ENCODE peak calls at places on chromosomes 16 and 17, in ten cellular contexts. One of them, this sample, is unnamed.

GRCh38 chr16:74770826-74771526 is 3.6 kb downstream of the FA2H start:
- DNase-seq in HTR-8/SVneo: no peak
- DNase-seq in NAMALWA: no peak
- DNase-seq in WERI-Rb-1: no peak
- DNase-seq in nephron progenitor cell: no peak
- DNase-seq in fibroblast of the conjunctiva: no peak
- DNase-seq in NCI-H1048: no peak
- DNase-seq in stimulated activated CD4-positive, alpha-beta T cell treated with anti-CD3 and anti-CD28 coated beads, Interleukin-1b, Interleukin-23, amount 100 ng/mL, for 24 hours: no peak
- DNase-seq in IMR-90: no peak
- DNase-seq in EH: no peak
- DNase-seq in this sample: no peak

GRCh38 chr17:18014006-18014405 is 25.0 kb downstream of the ATPAF2 start:
- DNase-seq in stimulated activated CD4-positive, alpha-beta T cell treated with anti-CD3 and anti-CD28 coated beads, Interleukin-1b, Interleukin-23, amount 100 ng/mL, for 24 hours: no peak
- DNase-seq in EH: no peak
- DNase-seq in HTR-8/SVneo: no peak
- DNase-seq in WERI-Rb-1: no peak
- DNase-seq in IMR-90: no peak
- DNase-seq in nephron progenitor cell: no peak
- DNase-seq in NAMALWA: no peak
- DNase-seq in fibroblast of the conjunctiva: no peak
- DNase-seq in NCI-H1048: no peak
- DNase-seq in this sample: no peak

GRCh38 chr17:80512233-80512632 is 32.4 kb upstream of the RPTOR start:
- DNase-seq in fibroblast of the conjunctiva: no peak
- DNase-seq in EH: peak; percentile 82
- DNase-seq in NCI-H1048: no peak
- DNase-seq in HTR-8/SVneo: peak; percentile 75
- DNase-seq in IMR-90: peak; percentile 79
- DNase-seq in stimulated activated CD4-positive, alpha-beta T cell treated with anti-CD3 and anti-CD28 coated beads, Interleukin-1b, Interleukin-23, amount 100 ng/mL, for 24 hours: no peak
- DNase-seq in nephron progenitor cell: no peak
- DNase-seq in WERI-Rb-1: no peak
- DNase-seq in NAMALWA: no peak
- DNase-seq in this sample: no peak

GRCh38 chr17:8002646-8003593 is 505 bp downstream of the GUCY2D start:
- DNase-seq in NAMALWA: no peak
- DNase-seq in EH: no peak
- DNase-seq in HTR-8/SVneo: no peak
- DNase-seq in IMR-90: no peak
- DNase-seq in NCI-H1048: no peak
- DNase-seq in fibroblast of the conjunctiva: no peak
- DNase-seq in stimulated activated CD4-positive, alpha-beta T cell treated with anti-CD3 and anti-CD28 coated beads, Interleukin-1b, Interleukin-23, amount 100 ng/mL, for 24 hours: no peak
- DNase-seq in WERI-Rb-1: no peak
- DNase-seq in nephron progenitor cell: no peak
- DNase-seq in this sample: no peak

GRCh38 chr17:36534117-36534880 is at the start of gene MYO19:
- DNase-seq in nephron progenitor cell: peak; percentile 73
- DNase-seq in EH: peak; percentile 64
- DNase-seq in WERI-Rb-1: peak; percentile 83
- DNase-seq in fibroblast of the conjunctiva: peak; percentile 14
- DNase-seq in IMR-90: peak; percentile 44
- DNase-seq in NCI-H1048: peak; percentile 56
- DNase-seq in HTR-8/SVneo: peak; percentile 75
- DNase-seq in stimulated activated CD4-positive, alpha-beta T cell treated with anti-CD3 and anti-CD28 coated beads, Interleukin-1b, Interleukin-23, amount 100 ng/mL, for 24 hours: peak; percentile 54
- DNase-seq in NAMALWA: peak; percentile 72
- DNase-seq in this sample: no peak

GRCh38 chr17:42107597-42108576 is 4.6 kb downstream of the DHX58 start:
- DNase-seq in HTR-8/SVneo: peak; percentile 94
- DNase-seq in fibroblast of the conjunctiva: peak; percentile 16
- DNase-seq in IMR-90: peak; percentile 32
- DNase-seq in EH: peak; percentile 63
- DNase-seq in NCI-H1048: peak; percentile 89
- DNase-seq in NAMALWA: peak; percentile 92
- DNase-seq in nephron progenitor cell: peak; percentile 99
- DNase-seq in stimulated activated CD4-positive, alpha-beta T cell treated with anti-CD3 and anti-CD28 coated beads, Interleukin-1b, Interleukin-23, amount 100 ng/mL, for 24 hours: peak; percentile 91
- DNase-seq in WERI-Rb-1: peak; percentile 99
- DNase-seq in this sample: peak; percentile 85

GRCh38 chr16:82633964-82634600 is 7.3 kb downstream of the CDH13 start:
- DNase-seq in fibroblast of the conjunctiva: no peak
- DNase-seq in nephron progenitor cell: no peak
- DNase-seq in NCI-H1048: no peak
- DNase-seq in stimulated activated CD4-positive, alpha-beta T cell treated with anti-CD3 and anti-CD28 coated beads, Interleukin-1b, Interleukin-23, amount 100 ng/mL, for 24 hours: no peak
- DNase-seq in HTR-8/SVneo: peak; percentile 59
- DNase-seq in NAMALWA: no peak
- DNase-seq in WERI-Rb-1: no peak
- DNase-seq in IMR-90: peak; percentile 46
- DNase-seq in EH: peak; percentile 76
- DNase-seq in this sample: no peak

GRCh38 chr17:66717680-66718079 is 117.2 kb upstream of the CACNG5 start:
- DNase-seq in WERI-Rb-1: peak; percentile 38
- DNase-seq in fibroblast of the conjunctiva: no peak
- DNase-seq in EH: no peak
- DNase-seq in HTR-8/SVneo: no peak
- DNase-seq in nephron progenitor cell: no peak
- DNase-seq in NAMALWA: no peak
- DNase-seq in stimulated activated CD4-positive, alpha-beta T cell treated with anti-CD3 and anti-CD28 coated beads, Interleukin-1b, Interleukin-23, amount 100 ng/mL, for 24 hours: no peak
- DNase-seq in IMR-90: peak; percentile 12
- DNase-seq in NCI-H1048: no peak
- DNase-seq in this sample: no peak

GRCh38 chr17:50953831-50954601 is 87.9 kb upstream of the TOB1 start:
- DNase-seq in EH: peak; percentile 73
- DNase-seq in NCI-H1048: no peak
- DNase-seq in nephron progenitor cell: peak; percentile 63
- DNase-seq in fibroblast of the conjunctiva: peak; percentile 33
- DNase-seq in IMR-90: peak; percentile 82
- DNase-seq in WERI-Rb-1: peak; percentile 98
- DNase-seq in HTR-8/SVneo: peak; percentile 98
- DNase-seq in stimulated activated CD4-positive, alpha-beta T cell treated with anti-CD3 and anti-CD28 coated beads, Interleukin-1b, Interleukin-23, amount 100 ng/mL, for 24 hours: no peak
- DNase-seq in NAMALWA: no peak
- DNase-seq in this sample: no peak

GRCh38 chr16:1245452-1246005 is 5.0 kb downstream of the TPSAB1 start:
- DNase-seq in NAMALWA: no peak
- DNase-seq in HTR-8/SVneo: no peak
- DNase-seq in IMR-90: no peak
- DNase-seq in fibroblast of the conjunctiva: no peak
- DNase-seq in NCI-H1048: no peak
- DNase-seq in stimulated activated CD4-positive, alpha-beta T cell treated with anti-CD3 and anti-CD28 coated beads, Interleukin-1b, Interleukin-23, amount 100 ng/mL, for 24 hours: no peak
- DNase-seq in EH: no peak
- DNase-seq in WERI-Rb-1: peak; percentile 49
- DNase-seq in nephron progenitor cell: no peak
- DNase-seq in this sample: no peak

GRCh38 chr16:52529226-52529625 is 17.7 kb downstream of the TOX3 start:
- DNase-seq in fibroblast of the conjunctiva: no peak
- DNase-seq in EH: no peak
- DNase-seq in NAMALWA: no peak
- DNase-seq in IMR-90: no peak
- DNase-seq in NCI-H1048: no peak
- DNase-seq in WERI-Rb-1: no peak
- DNase-seq in nephron progenitor cell: no peak
- DNase-seq in stimulated activated CD4-positive, alpha-beta T cell treated with anti-CD3 and anti-CD28 coated beads, Interleukin-1b, Interleukin-23, amount 100 ng/mL, for 24 hours: no peak
- DNase-seq in HTR-8/SVneo: no peak
- DNase-seq in this sample: no peak

This sample was measured in Jurkat, Clone E6-1.